ENCODE peak calls at places on chromosomes 1 and 21, in eight cellular contexts. One of them, this sample, is unnamed.

GRCh38 chr1:185257947-185258203 is 59.2 kb downstream of the IVNS1ABP start:
- DNase-seq in mucosa of descending colon: no peak
- DNase-seq in DMS79: no peak
- DNase-seq in uterus: no peak
- DNase-seq in NCI-H82: no peak
- DNase-seq in GM12865: no peak
- DNase-seq in T-helper 2 cell: no peak
- DNase-seq in HEK293T: no peak
- DNase-seq in this sample: no peak

GRCh38 chr1:160768295-160768657 is 27.7 kb upstream of the LY9 start:
- DNase-seq in uterus: no peak
- DNase-seq in mucosa of descending colon: peak; percentile 78
- DNase-seq in T-helper 2 cell: peak; percentile 92
- DNase-seq in DMS79: no peak
- DNase-seq in NCI-H82: peak; percentile 57
- DNase-seq in GM12865: peak; percentile 93
- DNase-seq in HEK293T: peak; percentile 56
- DNase-seq in this sample: peak; percentile 64

GRCh38 chr1:39900662-39901485 is 843 bp downstream of the MYCL start:
- DNase-seq in NCI-H82: peak; percentile 89
- DNase-seq in mucosa of descending colon: peak; percentile 68
- DNase-seq in DMS79: no peak
- DNase-seq in GM12865: no peak
- DNase-seq in T-helper 2 cell: peak; percentile 12
- DNase-seq in uterus: no peak
- DNase-seq in HEK293T: no peak
- DNase-seq in this sample: peak; percentile 56

GRCh38 chr1:31412732-31413404 is at the start of gene SERINC2:
- DNase-seq in GM12865: no peak
- DNase-seq in mucosa of descending colon: peak; percentile 82
- DNase-seq in uterus: no peak
- DNase-seq in NCI-H82: peak; percentile 28
- DNase-seq in HEK293T: peak; percentile 81
- DNase-seq in DMS79: peak; percentile 59
- DNase-seq in T-helper 2 cell: no peak
- DNase-seq in this sample: peak; percentile 59

GRCh38 chr1:240322943-240323342 is 231.3 kb downstream of the FMN2 start:
- DNase-seq in HEK293T: no peak
- DNase-seq in GM12865: no peak
- DNase-seq in NCI-H82: no peak
- DNase-seq in mucosa of descending colon: no peak
- DNase-seq in DMS79: no peak
- DNase-seq in T-helper 2 cell: no peak
- DNase-seq in uterus: no peak
- DNase-seq in this sample: no peak

GRCh38 chr1:177171536-177172123 is 872 bp downstream of the BRINP2 start:
- DNase-seq in mucosa of descending colon: no peak
- DNase-seq in HEK293T: no peak
- DNase-seq in T-helper 2 cell: no peak
- DNase-seq in NCI-H82: no peak
- DNase-seq in DMS79: no peak
- DNase-seq in uterus: no peak
- DNase-seq in GM12865: no peak
- DNase-seq in this sample: no peak

GRCh38 chr1:201582261-201582951 is 43.5 kb downstream of the NAV1 start:
- DNase-seq in DMS79: no peak
- DNase-seq in GM12865: no peak
- DNase-seq in mucosa of descending colon: no peak
- DNase-seq in T-helper 2 cell: no peak
- DNase-seq in NCI-H82: no peak
- DNase-seq in HEK293T: no peak
- DNase-seq in uterus: no peak
- DNase-seq in this sample: peak; percentile 37

GRCh38 chr1:172467446-172467845 is 23.6 kb upstream of the PIGC start:
- DNase-seq in DMS79: no peak
- DNase-seq in HEK293T: no peak
- DNase-seq in T-helper 2 cell: no peak
- DNase-seq in uterus: no peak
- DNase-seq in NCI-H82: no peak
- DNase-seq in mucosa of descending colon: no peak
- DNase-seq in GM12865: no peak
- DNase-seq in this sample: no peak

GRCh38 chr1:165763442-165763841 is 5.2 kb downstream of the TMCO1 start:
- DNase-seq in GM12865: no peak
- DNase-seq in T-helper 2 cell: peak; percentile 68
- DNase-seq in uterus: no peak
- DNase-seq in mucosa of descending colon: no peak
- DNase-seq in DMS79: no peak
- DNase-seq in NCI-H82: no peak
- DNase-seq in HEK293T: no peak
- DNase-seq in this sample: no peak

GRCh38 chr1:153800516-153800915 is 25.3 kb downstream of the SLC27A3 start:
- DNase-seq in uterus: no peak
- DNase-seq in HEK293T: peak; percentile 6
- DNase-seq in mucosa of descending colon: no peak
- DNase-seq in GM12865: no peak
- DNase-seq in DMS79: no peak
- DNase-seq in NCI-H82: no peak
- DNase-seq in T-helper 2 cell: no peak
- DNase-seq in this sample: no peak

GRCh38 chr21:46661211-46661625 is 25.7 kb downstream of the PRMT2 start:
- DNase-seq in T-helper 2 cell: peak; percentile 53
- DNase-seq in DMS79: no peak
- DNase-seq in GM12865: peak; percentile 65
- DNase-seq in HEK293T: peak; percentile 89
- DNase-seq in uterus: peak; percentile 65
- DNase-seq in mucosa of descending colon: peak; percentile 49
- DNase-seq in NCI-H82: no peak
- DNase-seq in this sample: peak; percentile 76

GRCh38 chr1:244653439-244654283 is 735 bp downstream of the DESI2 start:
- DNase-seq in mucosa of descending colon: no peak
- DNase-seq in T-helper 2 cell: no peak
- DNase-seq in HEK293T: peak; percentile 22
- DNase-seq in DMS79: no peak
- DNase-seq in uterus: no peak
- DNase-seq in GM12865: no peak
- DNase-seq in NCI-H82: peak; percentile 68
- DNase-seq in this sample: no peak

GRCh38 chr1:199422206-199422605 is 605.3 kb upstream of the NR5A2 start:
- DNase-seq in NCI-H82: peak; percentile 37
- DNase-seq in mucosa of descending colon: no peak
- DNase-seq in T-helper 2 cell: no peak
- DNase-seq in HEK293T: peak; percentile 18
- DNase-seq in GM12865: peak; percentile 6
- DNase-seq in uterus: no peak
- DNase-seq in DMS79: no peak
- DNase-seq in this sample: no peak

GRCh38 chr21:45260191-45260795 is 27.4 kb downstream of the POFUT2 start:
- DNase-seq in mucosa of descending colon: no peak
- DNase-seq in HEK293T: no peak
- DNase-seq in DMS79: no peak
- DNase-seq in T-helper 2 cell: no peak
- DNase-seq in NCI-H82: no peak
- DNase-seq in uterus: no peak
- DNase-seq in GM12865: no peak
- DNase-seq in this sample: no peak

GRCh38 chr1:102799496-102799895 is 308.8 kb downstream of the COL11A1 start:
- DNase-seq in GM12865: no peak
- DNase-seq in HEK293T: no peak
- DNase-seq in DMS79: no peak
- DNase-seq in uterus: no peak
- DNase-seq in NCI-H82: no peak
- DNase-seq in T-helper 2 cell: no peak
- DNase-seq in mucosa of descending colon: no peak
- DNase-seq in this sample: no peak

GRCh38 chr21:43778469-43779335 is 2.6 kb upstream of the CSTB start:
- DNase-seq in uterus: no peak
- DNase-seq in GM12865: no peak
- DNase-seq in mucosa of descending colon: no peak
- DNase-seq in T-helper 2 cell: peak; percentile 64
- DNase-seq in NCI-H82: no peak
- DNase-seq in DMS79: no peak
- DNase-seq in HEK293T: no peak
- DNase-seq in this sample: no peak

GRCh38 chr1:44609768-44610526 is 64.3 kb downstream of the TMEM53 start:
- DNase-seq in HEK293T: no peak
- DNase-seq in T-helper 2 cell: no peak
- DNase-seq in uterus: no peak
- DNase-seq in NCI-H82: peak; percentile 61
- DNase-seq in mucosa of descending colon: no peak
- DNase-seq in GM12865: no peak
- DNase-seq in DMS79: no peak
- DNase-seq in this sample: no peak

GRCh38 chr1:110264430-110264829 is 54.3 kb downstream of the KCNC4 start:
- DNase-seq in uterus: no peak
- DNase-seq in GM12865: no peak
- DNase-seq in T-helper 2 cell: no peak
- DNase-seq in DMS79: no peak
- DNase-seq in mucosa of descending colon: no peak
- DNase-seq in NCI-H82: no peak
- DNase-seq in HEK293T: no peak
- DNase-seq in this sample: no peak